ENCODE peak calls at places on chromosomes 3 and 15, in nine cellular contexts. One of them, this sample, is unnamed.

GRCh38 chr3:11509175-11510000 is 134.3 kb downstream of the VGLL4 start:
- DNase-seq in sigmoid colon: peak; percentile 93
- DNase-seq in right lobe of liver: peak; percentile 68
- DNase-seq in GM12878: no peak
- DNase-seq in CD8-positive, alpha-beta memory T cell: no peak
- DNase-seq in endothelial cell of umbilical vein: peak; percentile 89
- DNase-seq in A549: peak; percentile 33
- DNase-seq in prostate gland: peak; percentile 53
- DNase-seq in A673: peak; percentile 84
- DNase-seq in this sample: no peak

GRCh38 chr3:38834110-38834509 is 18.1 kb upstream of the SCN10A start:
- DNase-seq in prostate gland: peak; percentile 15
- DNase-seq in right lobe of liver: no peak
- DNase-seq in A673: peak; percentile 77
- DNase-seq in A549: peak; percentile 30
- DNase-seq in sigmoid colon: peak; percentile 67
- DNase-seq in GM12878: no peak
- DNase-seq in CD8-positive, alpha-beta memory T cell: no peak
- DNase-seq in endothelial cell of umbilical vein: peak; percentile 95
- DNase-seq in this sample: no peak

GRCh38 chr3:150319900-150320299 is 88.2 kb upstream of the TSC22D2 start:
- DNase-seq in endothelial cell of umbilical vein: peak; percentile 32
- DNase-seq in CD8-positive, alpha-beta memory T cell: no peak
- DNase-seq in GM12878: no peak
- DNase-seq in right lobe of liver: no peak
- DNase-seq in A673: peak; percentile 40
- DNase-seq in A549: peak; percentile 95
- DNase-seq in prostate gland: no peak
- DNase-seq in sigmoid colon: no peak
- DNase-seq in this sample: no peak

GRCh38 chr3:143283432-143284128 is 164.0 kb downstream of the CHST2 start:
- DNase-seq in endothelial cell of umbilical vein: no peak
- DNase-seq in sigmoid colon: no peak
- DNase-seq in CD8-positive, alpha-beta memory T cell: no peak
- DNase-seq in prostate gland: no peak
- DNase-seq in A673: no peak
- DNase-seq in GM12878: no peak
- DNase-seq in A549: no peak
- DNase-seq in right lobe of liver: no peak
- DNase-seq in this sample: no peak

GRCh38 chr3:127761101-127761802 is 61.1 kb downstream of the MGLL start:
- DNase-seq in prostate gland: no peak
- DNase-seq in A549: no peak
- DNase-seq in sigmoid colon: no peak
- DNase-seq in endothelial cell of umbilical vein: no peak
- DNase-seq in GM12878: no peak
- DNase-seq in right lobe of liver: no peak
- DNase-seq in CD8-positive, alpha-beta memory T cell: no peak
- DNase-seq in A673: no peak
- DNase-seq in this sample: no peak

GRCh38 chr3:144763878-144764454 is 792.3 kb downstream of the DIPK2A start:
- DNase-seq in endothelial cell of umbilical vein: peak; percentile 35
- DNase-seq in CD8-positive, alpha-beta memory T cell: no peak
- DNase-seq in GM12878: peak; percentile 21
- DNase-seq in sigmoid colon: no peak
- DNase-seq in A673: no peak
- DNase-seq in A549: no peak
- DNase-seq in right lobe of liver: no peak
- DNase-seq in prostate gland: no peak
- DNase-seq in this sample: no peak

GRCh38 chr3:124298951-124299350 is 307.0 kb upstream of the ROPN1 start:
- DNase-seq in endothelial cell of umbilical vein: no peak
- DNase-seq in GM12878: peak; percentile 33
- DNase-seq in CD8-positive, alpha-beta memory T cell: no peak
- DNase-seq in A549: no peak
- DNase-seq in prostate gland: no peak
- DNase-seq in sigmoid colon: no peak
- DNase-seq in right lobe of liver: no peak
- DNase-seq in A673: no peak
- DNase-seq in this sample: no peak

GRCh38 chr15:62742409-62743171 is 300.0 kb upstream of the TPM1 start:
- DNase-seq in CD8-positive, alpha-beta memory T cell: peak; percentile 14
- DNase-seq in prostate gland: peak; percentile 19
- DNase-seq in GM12878: no peak
- DNase-seq in endothelial cell of umbilical vein: peak; percentile 64
- DNase-seq in sigmoid colon: peak; percentile 92
- DNase-seq in A673: peak; percentile 79
- DNase-seq in A549: peak; percentile 84
- DNase-seq in right lobe of liver: peak; percentile 52
- DNase-seq in this sample: no peak

GRCh38 chr3:46701211-46701939 is at the start of gene TMIE:
- DNase-seq in endothelial cell of umbilical vein: no peak
- DNase-seq in sigmoid colon: no peak
- DNase-seq in CD8-positive, alpha-beta memory T cell: no peak
- DNase-seq in right lobe of liver: no peak
- DNase-seq in A549: no peak
- DNase-seq in A673: no peak
- DNase-seq in GM12878: no peak
- DNase-seq in prostate gland: no peak
- DNase-seq in this sample: no peak

GRCh38 chr3:37456270-37456708 is 281.9 kb upstream of the LRRFIP2 start:
- DNase-seq in A673: peak; percentile 92
- DNase-seq in prostate gland: peak; percentile 35
- DNase-seq in endothelial cell of umbilical vein: no peak
- DNase-seq in GM12878: no peak
- DNase-seq in right lobe of liver: peak; percentile 69
- DNase-seq in sigmoid colon: peak; percentile 93
- DNase-seq in A549: no peak
- DNase-seq in CD8-positive, alpha-beta memory T cell: no peak
- DNase-seq in this sample: no peak

GRCh38 chr15:88498991-88499390 is 31.5 kb downstream of the MRPS11 start:
- DNase-seq in A549: no peak
- DNase-seq in GM12878: no peak
- DNase-seq in sigmoid colon: no peak
- DNase-seq in right lobe of liver: no peak
- DNase-seq in prostate gland: no peak
- DNase-seq in CD8-positive, alpha-beta memory T cell: no peak
- DNase-seq in endothelial cell of umbilical vein: no peak
- DNase-seq in A673: no peak
- DNase-seq in this sample: no peak
- H3K27ac ChIP-seq in A549: no peak overlapping the region
- H3K27ac ChIP-seq in GM12878: no peak overlapping the region
- H3K27ac ChIP-seq in sigmoid colon: no peak overlapping the region
- H3K27ac ChIP-seq in right lobe of liver: no peak overlapping the region
- H3K27ac ChIP-seq in prostate gland: no peak overlapping the region
- H3K27ac ChIP-seq in CD8-positive, alpha-beta memory T cell: no peak overlapping the region
- H3K27ac ChIP-seq in endothelial cell of umbilical vein: no peak overlapping the region
- H3K27ac ChIP-seq in A673: no peak overlapping the region
- H3K27ac ChIP-seq in this sample: no peak overlapping the region

GRCh38 chr3:196790636-196791035 is 51.0 kb downstream of the PAK2 start:
- DNase-seq in sigmoid colon: no peak
- DNase-seq in GM12878: no peak
- DNase-seq in CD8-positive, alpha-beta memory T cell: no peak
- DNase-seq in A673: no peak
- DNase-seq in prostate gland: no peak
- DNase-seq in right lobe of liver: no peak
- DNase-seq in endothelial cell of umbilical vein: no peak
- DNase-seq in A549: no peak
- DNase-seq in this sample: no peak
- H3K4me1 ChIP-seq in sigmoid colon: peaks cover 12% of the 10 kb centered on the region
- H3K4me1 ChIP-seq in GM12878: no peaks in the 10 kb centered on the region
- H3K4me1 ChIP-seq in CD8-positive, alpha-beta memory T cell: no peaks in the 10 kb centered on the region
- H3K4me1 ChIP-seq in A673: peaks cover 11% of the 10 kb centered on the region
- H3K4me1 ChIP-seq in prostate gland: no peaks in the 10 kb centered on the region
- H3K4me1 ChIP-seq in right lobe of liver: no peaks in the 10 kb centered on the region
- H3K4me1 ChIP-seq in endothelial cell of umbilical vein: peaks cover 23% of the 10 kb centered on the region
- H3K4me1 ChIP-seq in A549: peaks cover 48% of the 10 kb centered on the region
- H3K4me1 ChIP-seq in this sample: no peaks in the 10 kb centered on the region

GRCh38 chr15:60412026-60412425 is 14.2 kb upstream of the ANXA2 start:
- DNase-seq in A673: no peak
- DNase-seq in A549: no peak
- DNase-seq in CD8-positive, alpha-beta memory T cell: no peak
- DNase-seq in prostate gland: no peak
- DNase-seq in right lobe of liver: no peak
- DNase-seq in endothelial cell of umbilical vein: no peak
- DNase-seq in GM12878: no peak
- DNase-seq in sigmoid colon: no peak
- DNase-seq in this sample: no peak

GRCh38 chr15:60405405-60405804 is 7.6 kb upstream of the ANXA2 start:
- DNase-seq in A673: no peak
- DNase-seq in CD8-positive, alpha-beta memory T cell: no peak
- DNase-seq in right lobe of liver: no peak
- DNase-seq in A549: no peak
- DNase-seq in GM12878: no peak
- DNase-seq in endothelial cell of umbilical vein: no peak
- DNase-seq in prostate gland: no peak
- DNase-seq in sigmoid colon: no peak
- DNase-seq in this sample: no peak

GRCh38 chr15:60407406-60407805 is 9.6 kb upstream of the ANXA2 start:
- DNase-seq in GM12878: no peak
- DNase-seq in endothelial cell of umbilical vein: peak; percentile 32
- DNase-seq in A549: peak; percentile 93
- DNase-seq in sigmoid colon: no peak
- DNase-seq in right lobe of liver: no peak
- DNase-seq in CD8-positive, alpha-beta memory T cell: no peak
- DNase-seq in prostate gland: no peak
- DNase-seq in A673: peak; percentile 48
- DNase-seq in this sample: no peak

GRCh38 chr15:60406513-60407124 is 8.8 kb upstream of the ANXA2 start:
- DNase-seq in prostate gland: no peak
- DNase-seq in right lobe of liver: no peak
- DNase-seq in A549: no peak
- DNase-seq in A673: no peak
- DNase-seq in sigmoid colon: no peak
- DNase-seq in endothelial cell of umbilical vein: no peak
- DNase-seq in GM12878: no peak
- DNase-seq in CD8-positive, alpha-beta memory T cell: no peak
- DNase-seq in this sample: no peak

DNA sequence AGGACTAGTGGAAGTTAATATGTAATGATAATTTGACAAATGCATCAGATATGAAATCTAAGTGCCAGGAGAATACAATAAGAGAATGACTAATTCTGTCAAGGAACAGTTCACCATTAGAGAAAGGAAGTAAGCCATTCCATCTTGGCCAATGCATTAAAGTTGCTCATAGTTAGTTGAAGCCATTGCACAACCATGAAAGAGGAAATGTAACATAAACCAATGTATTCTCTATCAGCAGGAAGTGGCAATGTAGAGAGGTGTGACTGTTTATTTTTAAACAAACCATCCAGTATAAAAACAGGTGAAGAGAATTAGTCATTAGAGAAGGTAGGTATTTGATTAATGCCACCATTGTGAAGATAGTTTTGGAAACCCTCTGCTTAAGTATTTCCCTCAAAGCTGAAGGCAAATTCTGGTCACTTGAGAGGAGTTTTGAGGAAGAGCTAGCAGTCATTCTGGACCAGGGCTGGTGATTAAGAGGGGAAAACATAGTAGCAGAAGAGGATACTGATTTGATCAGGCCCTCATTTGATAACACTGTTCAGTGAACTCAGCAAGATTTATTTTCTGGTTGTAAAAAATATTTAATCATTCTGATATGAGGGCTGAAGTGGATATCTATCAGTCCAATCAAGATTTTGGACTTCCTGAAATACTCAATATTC is 10.8 kb upstream of the ANXA2 start:
- DNase-seq in sigmoid colon: no peak
- DNase-seq in prostate gland: no peak
- DNase-seq in GM12878: no peak
- DNase-seq in CD8-positive, alpha-beta memory T cell: no peak
- DNase-seq in A549: peak; percentile 92
- DNase-seq in right lobe of liver: no peak
- DNase-seq in A673: peak; percentile 48
- DNase-seq in endothelial cell of umbilical vein: peak; percentile 78
- DNase-seq in this sample: no peak
- H3K27ac ChIP-seq in sigmoid colon: no peak overlapping the region
- H3K27ac ChIP-seq in prostate gland: no peak overlapping the region
- H3K27ac ChIP-seq in GM12878: no peak overlapping the region
- H3K27ac ChIP-seq in CD8-positive, alpha-beta memory T cell: no peak overlapping the region
- H3K27ac ChIP-seq in A549: peak overlapping the region; percentile 90
- H3K27ac ChIP-seq in right lobe of liver: no peak overlapping the region
- H3K27ac ChIP-seq in A673: no peak overlapping the region
- H3K27ac ChIP-seq in endothelial cell of umbilical vein: peak overlapping the region; percentile 62
- H3K27ac ChIP-seq in this sample: no peak overlapping the region

GRCh38 chr3:52237006-52237658 is 1.8 kb downstream of the TWF2 start:
- DNase-seq in endothelial cell of umbilical vein: no peak
- DNase-seq in A549: no peak
- DNase-seq in right lobe of liver: no peak
- DNase-seq in GM12878: no peak
- DNase-seq in CD8-positive, alpha-beta memory T cell: no peak
- DNase-seq in prostate gland: no peak
- DNase-seq in A673: no peak
- DNase-seq in sigmoid colon: no peak
- DNase-seq in this sample: no peak

GRCh38 chr3:52238761-52239701 is at the start of gene TWF2:
- DNase-seq in sigmoid colon: peak; percentile 89
- DNase-seq in A673: peak; percentile 71
- DNase-seq in right lobe of liver: peak; percentile 77
- DNase-seq in prostate gland: peak; percentile 66
- DNase-seq in endothelial cell of umbilical vein: peak; percentile 82
- DNase-seq in GM12878: no peak
- DNase-seq in CD8-positive, alpha-beta memory T cell: peak; percentile 82
- DNase-seq in A549: peak; percentile 59
- DNase-seq in this sample: no peak

GRCh38 chr3:52237659-52238172 is 1.2 kb downstream of the TWF2 start:
- DNase-seq in A673: no peak
- DNase-seq in endothelial cell of umbilical vein: peak; percentile 61
- DNase-seq in prostate gland: peak; percentile 74
- DNase-seq in right lobe of liver: peak; percentile 82
- DNase-seq in A549: peak; percentile 70
- DNase-seq in CD8-positive, alpha-beta memory T cell: no peak
- DNase-seq in sigmoid colon: peak; percentile 97
- DNase-seq in GM12878: no peak
- DNase-seq in this sample: no peak

GRCh38 chr3:52236424-52236886 is 2.5 kb downstream of the TWF2 start:
- DNase-seq in A673: no peak
- DNase-seq in GM12878: no peak
- DNase-seq in prostate gland: no peak
- DNase-seq in endothelial cell of umbilical vein: no peak
- DNase-seq in A549: no peak
- DNase-seq in CD8-positive, alpha-beta memory T cell: no peak
- DNase-seq in right lobe of liver: no peak
- DNase-seq in sigmoid colon: no peak
- DNase-seq in this sample: no peak

DNA sequence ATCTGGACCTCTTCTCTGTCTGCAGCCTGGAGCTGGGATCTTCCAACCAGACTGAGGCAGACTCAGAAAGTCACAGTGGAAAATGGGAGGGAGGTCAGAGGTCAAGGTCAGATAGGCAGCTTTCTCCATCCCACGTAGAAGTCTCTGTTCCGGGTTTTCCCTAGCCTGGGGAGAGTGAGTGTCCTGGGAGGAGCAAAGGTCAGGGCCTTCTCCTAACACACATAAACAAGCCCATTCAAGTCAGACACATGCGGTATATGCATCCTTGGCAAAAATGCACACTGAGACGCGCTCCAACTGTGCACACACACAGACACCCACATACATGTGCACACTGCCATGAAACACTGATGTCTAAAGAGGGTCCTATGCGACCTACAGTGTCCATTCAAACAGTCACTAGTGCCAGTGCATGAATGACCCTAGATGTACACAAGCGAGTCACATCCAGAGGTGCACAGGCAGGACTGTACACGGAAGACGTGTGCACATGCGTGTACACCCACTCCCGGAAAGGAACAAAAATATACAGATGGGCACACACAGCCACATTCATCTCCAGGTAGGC is 681 bp downstream of the TWF2 start:
- DNase-seq in CD8-positive, alpha-beta memory T cell: no peak
- DNase-seq in endothelial cell of umbilical vein: peak; percentile 33
- DNase-seq in prostate gland: no peak
- DNase-seq in sigmoid colon: no peak
- DNase-seq in right lobe of liver: no peak
- DNase-seq in GM12878: no peak
- DNase-seq in A673: no peak
- DNase-seq in A549: peak; percentile 20
- DNase-seq in this sample: no peak
- H3K4me1 ChIP-seq in CD8-positive, alpha-beta memory T cell: peaks cover 72% of the 10 kb centered on the region
- H3K4me1 ChIP-seq in endothelial cell of umbilical vein: peaks cover 18% of the 10 kb centered on the region
- H3K4me1 ChIP-seq in prostate gland: peaks cover 18% of the 10 kb centered on the region
- H3K4me1 ChIP-seq in sigmoid colon: peaks cover 54% of the 10 kb centered on the region
- H3K4me1 ChIP-seq in right lobe of liver: peaks cover 3% of the 10 kb centered on the region
- H3K4me1 ChIP-seq in GM12878: peaks cover 33% of the 10 kb centered on the region
- H3K4me1 ChIP-seq in A673: peaks cover 12% of the 10 kb centered on the region
- H3K4me1 ChIP-seq in A549: peaks cover 32% of the 10 kb centered on the region
- H3K4me1 ChIP-seq in this sample: peaks cover 65% of the 10 kb centered on the region

This sample was measured in vagina.